ENCODE peak calls at places on chromosomes 16 and 17, in five cellular contexts. One of them, this sample, is unnamed.
A peak's percentile ranks its signal among the peaks of the same experiment; 100 is the strongest.

GRCh38 chr16:49281843-49282642 is 405 bp upstream of the CBLN1 start:
- DNase-seq in heart left ventricle: peak; percentile 87
- DNase-seq in breast epithelium: peak; percentile 80
- DNase-seq in erythroblast: peak; percentile 89
- DNase-seq in uterus: peak; percentile 47
- DNase-seq in this sample: peak; percentile 85

GRCh38 chr17:83161298-83162034 is 82.1 kb downstream of the METRNL start:
- DNase-seq in heart left ventricle: no peak
- DNase-seq in breast epithelium: peak; percentile 48
- DNase-seq in erythroblast: no peak
- DNase-seq in uterus: peak; percentile 42
- DNase-seq in this sample: no peak

GRCh38 chr17:27233783-27234182 is 60.1 kb upstream of the WSB1 start:
- DNase-seq in heart left ventricle: no peak
- DNase-seq in breast epithelium: no peak
- DNase-seq in erythroblast: no peak
- DNase-seq in uterus: no peak
- DNase-seq in this sample: no peak

GRCh38 chr17:67503184-67503583 is 126.1 kb downstream of the PITPNC1 start:
- DNase-seq in heart left ventricle: no peak
- DNase-seq in breast epithelium: no peak
- DNase-seq in erythroblast: no peak
- DNase-seq in uterus: no peak
- DNase-seq in this sample: no peak

GRCh38 chr17:63082952-63083351 is 116.9 kb downstream of the TANC2 start:
- DNase-seq in heart left ventricle: no peak
- DNase-seq in breast epithelium: no peak
- DNase-seq in erythroblast: no peak
- DNase-seq in uterus: no peak
- DNase-seq in this sample: no peak

GRCh38 chr17:75344664-75345063 is 55.4 kb upstream of the SLC25A19 start:
- DNase-seq in heart left ventricle: no peak
- DNase-seq in breast epithelium: no peak
- DNase-seq in erythroblast: no peak
- DNase-seq in uterus: no peak
- DNase-seq in this sample: no peak

GRCh38 chr16:56275801-56276200 is 84.5 kb downstream of the GNAO1 start:
- DNase-seq in heart left ventricle: no peak
- DNase-seq in breast epithelium: peak; percentile 10
- DNase-seq in erythroblast: no peak
- DNase-seq in uterus: no peak
- DNase-seq in this sample: no peak

GRCh38 chr17:13947499-13947898 is 121.8 kb upstream of the COX10 start:
- DNase-seq in heart left ventricle: no peak
- DNase-seq in breast epithelium: no peak
- DNase-seq in erythroblast: no peak
- DNase-seq in uterus: no peak
- DNase-seq in this sample: no peak

GRCh38 chr17:44065668-44066203 is 735 bp downstream of the LSM12 start:
- DNase-seq in heart left ventricle: no peak
- DNase-seq in breast epithelium: no peak
- DNase-seq in erythroblast: peak; percentile 38
- DNase-seq in uterus: no peak
- DNase-seq in this sample: no peak

GRCh38 chr17:34712481-34713195 is 133.3 kb downstream of the TMEM132E start:
- DNase-seq in heart left ventricle: no peak
- DNase-seq in breast epithelium: no peak
- DNase-seq in erythroblast: no peak
- DNase-seq in uterus: no peak
- DNase-seq in this sample: no peak

GRCh38 chr16:28975158-28975603 is 603 bp downstream of the SPNS1 start:
- DNase-seq in heart left ventricle: no peak
- DNase-seq in breast epithelium: no peak
- DNase-seq in erythroblast: peak; percentile 42
- DNase-seq in uterus: no peak
- DNase-seq in this sample: no peak

GRCh38 chr16:25114121-25114520 is 2.6 kb downstream of the LCMT1 start:
- DNase-seq in heart left ventricle: no peak
- DNase-seq in breast epithelium: no peak
- DNase-seq in erythroblast: no peak
- DNase-seq in uterus: no peak
- DNase-seq in this sample: no peak

GRCh38 chr16:59880626-59881025 is 1146.5 kb upstream of the GOT2 start:
- DNase-seq in heart left ventricle: no peak
- DNase-seq in breast epithelium: no peak
- DNase-seq in erythroblast: no peak
- DNase-seq in uterus: no peak
- DNase-seq in this sample: no peak

GRCh38 chr17:42979511-42980273 is at the start of gene PTGES3L:
- DNase-seq in heart left ventricle: peak; percentile 72
- DNase-seq in breast epithelium: no peak
- DNase-seq in erythroblast: peak; percentile 81
- DNase-seq in uterus: peak; percentile 45
- DNase-seq in this sample: peak; percentile 45

GRCh38 chr16:80074329-80074728 is 466.5 kb upstream of the DYNLRB2 start:
- DNase-seq in heart left ventricle: no peak
- DNase-seq in breast epithelium: no peak
- DNase-seq in erythroblast: no peak
- DNase-seq in uterus: no peak
- DNase-seq in this sample: no peak

GRCh38 chr17:11899494-11899893 is 97.8 kb downstream of the ZNF18 start:
- DNase-seq in heart left ventricle: no peak
- DNase-seq in breast epithelium: no peak
- DNase-seq in erythroblast: peak; percentile 50
- DNase-seq in uterus: peak; percentile 15
- DNase-seq in this sample: no peak
- TF ChIP-seq POLR2A in heart left ventricle: no peak
- TF ChIP-seq POLR2A in breast epithelium: no peak
- TF ChIP-seq POLR2A in erythroblast: no peak
- TF ChIP-seq POLR2A in uterus: no peak
- TF ChIP-seq POLR2A in this sample: no peak

GRCh38 chr17:2335726-2336214 is 487 bp downstream of the TSR1 start:
- DNase-seq in heart left ventricle: no peak
- DNase-seq in breast epithelium: no peak
- DNase-seq in erythroblast: no peak
- DNase-seq in uterus: peak; percentile 25
- DNase-seq in this sample: no peak

GRCh38 chr17:2331303-2331702 is 5.0 kb downstream of the TSR1 start:
- DNase-seq in heart left ventricle: no peak
- DNase-seq in breast epithelium: no peak
- DNase-seq in erythroblast: no peak
- DNase-seq in uterus: no peak
- DNase-seq in this sample: no peak

GRCh38 chr17:2337811-2338657 is 733 bp downstream of the SGSM2 start:
- DNase-seq in heart left ventricle: peak; percentile 52
- DNase-seq in breast epithelium: peak; percentile 83
- DNase-seq in erythroblast: peak; percentile 69
- DNase-seq in uterus: peak; percentile 63
- DNase-seq in this sample: peak; percentile 72

GRCh38 chr17:2337152-2337810 is at the start of gene SGSM2:
- DNase-seq in heart left ventricle: peak; percentile 79
- DNase-seq in breast epithelium: no peak
- DNase-seq in erythroblast: peak; percentile 68
- DNase-seq in uterus: peak; percentile 66
- DNase-seq in this sample: peak; percentile 79

GRCh38 chr17:2336215-2337151 is at the start of gene TSR1:
- DNase-seq in heart left ventricle: peak; percentile 92
- DNase-seq in breast epithelium: peak; percentile 88
- DNase-seq in erythroblast: peak; percentile 90
- DNase-seq in uterus: peak; percentile 89
- DNase-seq in this sample: peak; percentile 98
- TF ChIP-seq POLR2A in heart left ventricle: peak; percentile 39
- TF ChIP-seq POLR2A in breast epithelium: peak; percentile 55
- TF ChIP-seq POLR2A in erythroblast: peak; percentile 91
- TF ChIP-seq POLR2A in uterus: peak; percentile 76
- TF ChIP-seq POLR2A in this sample: peak; percentile 92

GRCh38 chr17:7479389-7480192 is at the start of gene ZBTB4:
- DNase-seq in heart left ventricle: peak; percentile 77
- DNase-seq in breast epithelium: no peak
- DNase-seq in erythroblast: peak; percentile 81
- DNase-seq in uterus: peak; percentile 75
- DNase-seq in this sample: peak; percentile 63

GRCh38 chr17:7483238-7484066 is 714 bp upstream of the POLR2A start:
- DNase-seq in heart left ventricle: peak; percentile 97
- DNase-seq in breast epithelium: peak; percentile 96
- DNase-seq in erythroblast: peak; percentile 97
- DNase-seq in uterus: peak; percentile 93
- DNase-seq in this sample: peak; percentile 75

GRCh38 chr17:7484964-7485377 is 805 bp downstream of the POLR2A start:
- DNase-seq in heart left ventricle: no peak
- DNase-seq in breast epithelium: no peak
- DNase-seq in erythroblast: no peak
- DNase-seq in uterus: no peak
- DNase-seq in this sample: no peak

GRCh38 chr17:7486181-7486580 is 2.0 kb downstream of the POLR2A start:
- DNase-seq in heart left ventricle: no peak
- DNase-seq in breast epithelium: no peak
- DNase-seq in erythroblast: no peak
- DNase-seq in uterus: no peak
- DNase-seq in this sample: no peak

DNA sequence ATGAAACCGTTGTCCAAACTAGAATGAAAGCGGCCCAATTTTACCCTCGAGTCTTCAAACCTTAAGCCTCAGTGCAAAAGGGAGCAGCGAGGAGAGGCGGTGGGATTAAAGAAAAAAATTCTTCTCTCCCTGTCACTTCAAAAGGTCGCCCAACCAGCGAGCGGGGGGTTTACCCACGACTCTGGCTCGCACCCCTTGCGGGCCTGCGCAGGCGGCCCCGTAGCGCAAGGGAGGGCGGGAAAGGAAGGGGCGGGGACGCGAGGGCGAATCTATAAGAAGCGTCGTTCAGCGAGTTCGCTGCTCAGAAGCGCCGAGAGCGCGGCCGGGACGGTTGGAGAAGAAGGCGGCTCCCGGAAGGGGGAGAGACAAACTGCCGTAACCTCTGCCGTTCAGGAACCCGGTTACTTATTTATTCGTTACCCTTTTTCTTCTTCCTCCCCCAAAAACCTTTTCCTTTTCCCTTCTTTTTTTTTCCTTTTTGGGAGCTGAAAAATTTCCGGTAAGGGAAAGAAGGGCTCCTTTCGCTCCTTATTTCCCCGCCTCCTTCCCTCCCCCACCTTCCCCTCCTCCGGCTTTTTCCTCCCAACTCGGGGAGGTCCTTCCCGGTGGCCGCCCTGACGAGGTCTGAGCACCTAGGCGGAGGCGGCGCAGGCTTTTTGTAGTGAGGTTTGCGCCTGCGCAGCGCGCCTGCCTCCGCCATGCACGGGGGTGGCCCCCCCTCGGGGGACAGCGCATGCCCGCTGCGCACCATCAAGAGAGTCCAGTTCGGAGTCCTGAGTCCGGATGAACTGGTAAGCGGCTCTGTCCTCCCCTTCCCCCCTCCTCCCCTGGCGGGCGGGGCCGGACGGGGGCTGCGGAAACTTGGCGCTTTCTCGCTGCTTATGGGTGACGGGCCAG is at the start of gene POLR2A:
- DNase-seq in heart left ventricle: peak; percentile 99
- DNase-seq in breast epithelium: peak; percentile 98
- DNase-seq in erythroblast: peak; percentile 98
- DNase-seq in uterus: peak; percentile 99
- DNase-seq in this sample: peak; percentile 97
- TF ChIP-seq POLR2A in heart left ventricle: peak; percentile 99
- TF ChIP-seq POLR2A in breast epithelium: peak; percentile 100
- TF ChIP-seq POLR2A in erythroblast: peak; percentile 100
- TF ChIP-seq POLR2A in uterus: peak; percentile 100
- TF ChIP-seq POLR2A in this sample: peak; percentile 100

GRCh38 chr17:58336456-58337094 is 8.0 kb upstream of the TSPOAP1 start:
- DNase-seq in heart left ventricle: peak; percentile 39
- DNase-seq in breast epithelium: no peak
- DNase-seq in erythroblast: peak; percentile 66
- DNase-seq in uterus: no peak
- DNase-seq in this sample: peak; percentile 4

GRCh38 chr17:58337126-58337599 is 8.6 kb upstream of the TSPOAP1 start:
- DNase-seq in heart left ventricle: no peak
- DNase-seq in breast epithelium: no peak
- DNase-seq in erythroblast: peak; percentile 82
- DNase-seq in uterus: no peak
- DNase-seq in this sample: peak; percentile 19

GRCh38 chr17:58338907-58339774 is 10.5 kb upstream of the TSPOAP1 start:
- DNase-seq in heart left ventricle: peak; percentile 46
- DNase-seq in breast epithelium: no peak
- DNase-seq in erythroblast: peak; percentile 81
- DNase-seq in uterus: no peak
- DNase-seq in this sample: peak; percentile 54

GRCh38 chr17:58338454-58338841 is 9.9 kb upstream of the TSPOAP1 start:
- DNase-seq in heart left ventricle: no peak
- DNase-seq in breast epithelium: no peak
- DNase-seq in erythroblast: no peak
- DNase-seq in uterus: no peak
- DNase-seq in this sample: no peak

DNA sequence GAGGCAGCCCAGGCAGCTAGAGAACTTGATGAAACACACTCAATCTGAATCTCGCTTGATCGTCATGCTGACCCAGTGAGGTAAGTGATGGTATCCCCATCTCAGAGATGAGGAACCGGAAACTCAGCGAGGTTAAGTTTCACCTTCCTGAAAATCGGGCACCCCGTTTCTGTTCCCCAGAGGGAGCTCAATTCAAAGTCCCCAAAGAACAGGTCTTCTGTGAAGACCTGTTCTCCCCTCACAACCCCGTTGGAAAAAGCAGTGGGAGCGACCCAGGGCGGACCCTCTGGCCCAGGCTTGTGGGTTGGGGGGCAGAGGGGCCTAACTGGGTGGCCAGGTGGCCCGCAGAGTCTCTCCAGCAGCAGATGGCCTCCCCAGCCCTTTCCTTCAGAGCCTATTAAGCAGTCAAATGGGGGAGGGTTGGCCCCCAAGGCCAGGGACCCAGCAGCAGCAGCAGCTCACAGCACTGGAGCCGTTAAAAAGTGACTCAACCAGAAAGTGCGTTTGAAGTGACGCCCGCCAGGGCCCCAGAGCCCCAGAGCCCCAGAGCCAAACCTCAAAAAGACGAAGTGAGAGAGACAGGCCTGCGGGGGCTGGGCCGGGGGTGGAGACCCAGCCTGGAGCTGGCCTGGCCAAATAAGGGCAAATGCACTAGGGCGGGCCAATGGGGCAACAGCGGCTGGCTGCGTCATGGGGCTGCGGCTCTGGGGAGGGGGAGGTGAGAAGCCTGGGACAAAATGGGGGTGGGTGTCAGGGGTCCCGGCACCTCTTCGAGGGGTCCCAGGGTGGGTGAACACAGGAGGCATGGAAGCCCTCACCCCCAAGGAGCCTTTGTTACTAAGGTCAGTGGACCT is 9.2 kb upstream of the TSPOAP1 start:
- DNase-seq in heart left ventricle: peak; percentile 77
- DNase-seq in breast epithelium: no peak
- DNase-seq in erythroblast: peak; percentile 94
- DNase-seq in uterus: peak; percentile 59
- DNase-seq in this sample: peak; percentile 68
- TF ChIP-seq POLR2A in heart left ventricle: no peak
- TF ChIP-seq POLR2A in breast epithelium: no peak
- TF ChIP-seq POLR2A in erythroblast: peak; percentile 85
- TF ChIP-seq POLR2A in uterus: peak; percentile 34
- TF ChIP-seq POLR2A in this sample: peak; percentile 76

GRCh38 chr17:39952665-39953470 is 9.9 kb upstream of the GSDMA start:
- DNase-seq in heart left ventricle: peak; percentile 99
- DNase-seq in breast epithelium: peak; percentile 99
- DNase-seq in erythroblast: peak; percentile 97
- DNase-seq in uterus: peak; percentile 98
- DNase-seq in this sample: peak; percentile 91
- TF ChIP-seq POLR2A in heart left ventricle: no peak
- TF ChIP-seq POLR2A in breast epithelium: no peak
- TF ChIP-seq POLR2A in erythroblast: no peak
- TF ChIP-seq POLR2A in uterus: peak; percentile 52
- TF ChIP-seq POLR2A in this sample: peak; percentile 47

GRCh38 chr16:4116328-4117249 is at the start of gene ADCY9:
- DNase-seq in heart left ventricle: peak; percentile 85
- DNase-seq in breast epithelium: peak; percentile 61
- DNase-seq in erythroblast: peak; percentile 73
- DNase-seq in uterus: peak; percentile 77
- DNase-seq in this sample: peak; percentile 81
- TF ChIP-seq POLR2A in heart left ventricle: no peak
- TF ChIP-seq POLR2A in breast epithelium: no peak
- TF ChIP-seq POLR2A in erythroblast: no peak
- TF ChIP-seq POLR2A in uterus: peak; percentile 72
- TF ChIP-seq POLR2A in this sample: no peak